ENCODE peak calls at places on chromosomes 5 and 9, in five cellular contexts. I, N, B, L and E are unnamed samples.

GRCh38 chr5:61346511-61346910 is 14.5 kb downstream of the ZSWIM6 start:
- DNase-seq in I (no peak), L (no peak), B (no peak), N (no peak), E (no peak)

GRCh38 chr5:78550891-78551290 is 97.7 kb downstream of the LHFPL2 start:
- DNase-seq in B (no peak), N (no peak), I (no peak), L (no peak), E (no peak)

GRCh38 chr9:136514022-136514714 is 31.3 kb upstream of the SEC16A start:
- DNase-seq in I (no peak), N (no peak), B (no peak), L (no peak), E (no peak)

GRCh38 chr5:1768283-1769000 is 31.2 kb downstream of the MRPL36 start:
- DNase-seq in N (no peak), L (no peak), I (no peak), B (no peak), E (no peak)

GRCh38 chr5:148403344-148403743 is 19.6 kb downstream of the FBXO38 start:
- DNase-seq in B (no peak), I (no peak), N (no peak), L (no peak), E (no peak)

GRCh38 chr5:68261174-68262021 is 45.8 kb downstream of the PIK3R1 start:
- DNase-seq in L (no peak), N (no peak), I (peak; percentile 69), B (no peak), E (no peak)

GRCh38 chr9:120289990-120290925 is 289.7 kb downstream of the CDK5RAP2 start:
- DNase-seq in I (no peak), L (no peak), N (no peak), B (no peak), E (no peak)

GRCh38 chr9:131697097-131697496 is 42.8 kb downstream of the RAPGEF1 start:
- DNase-seq in I (peak; percentile 52), B (no peak), L (peak; percentile 45), N (no peak), E (no peak)

GRCh38 chr9:5971740-5972139 is 43.7 kb downstream of the RANBP6 start:
- DNase-seq in I (no peak), L (no peak), N (no peak), B (no peak), E (peak; percentile 4)

GRCh38 chr5:116078199-116078598 is 6.6 kb upstream of the COMMD10 start:
- DNase-seq in I (no peak), B (no peak), N (no peak), L (no peak), E (no peak)

GRCh38 chr5:14882658-14883580 is 11.3 kb upstream of the ANKH start:
- DNase-seq in L (no peak), N (no peak), I (no peak), B (no peak), E (no peak)

GRCh38 chr5:3361811-3362605 is 233.6 kb upstream of the IRX1 start:
- DNase-seq in B (no peak), N (no peak), I (no peak), L (no peak), E (no peak)

GRCh38 chr9:14308751-14309140 is 5.2 kb downstream of the NFIB start:
- DNase-seq in I (no peak), B (no peak), N (no peak), L (no peak), E (no peak)

GRCh38 chr5:178465228-178465860 is 124.8 kb downstream of the COL23A1 start:
- DNase-seq in N (no peak), I (no peak), B (no peak), L (no peak), E (no peak)

GRCh38 chr5:24167791-24168190 is 477.0 kb downstream of the CDH10 start:
- DNase-seq in B (no peak), I (no peak), N (no peak), L (no peak), E (no peak)

GRCh38 chr5:103464801-103465484 is 97.6 kb downstream of the NUDT12 start:
- DNase-seq in N (no peak), B (no peak), L (no peak), I (no peak), E (no peak)
- TF ChIP-seq CTCF in N (no peak), B (peak; percentile 20), L (no peak), I (no peak), E (peak; percentile 33)

DNA sequence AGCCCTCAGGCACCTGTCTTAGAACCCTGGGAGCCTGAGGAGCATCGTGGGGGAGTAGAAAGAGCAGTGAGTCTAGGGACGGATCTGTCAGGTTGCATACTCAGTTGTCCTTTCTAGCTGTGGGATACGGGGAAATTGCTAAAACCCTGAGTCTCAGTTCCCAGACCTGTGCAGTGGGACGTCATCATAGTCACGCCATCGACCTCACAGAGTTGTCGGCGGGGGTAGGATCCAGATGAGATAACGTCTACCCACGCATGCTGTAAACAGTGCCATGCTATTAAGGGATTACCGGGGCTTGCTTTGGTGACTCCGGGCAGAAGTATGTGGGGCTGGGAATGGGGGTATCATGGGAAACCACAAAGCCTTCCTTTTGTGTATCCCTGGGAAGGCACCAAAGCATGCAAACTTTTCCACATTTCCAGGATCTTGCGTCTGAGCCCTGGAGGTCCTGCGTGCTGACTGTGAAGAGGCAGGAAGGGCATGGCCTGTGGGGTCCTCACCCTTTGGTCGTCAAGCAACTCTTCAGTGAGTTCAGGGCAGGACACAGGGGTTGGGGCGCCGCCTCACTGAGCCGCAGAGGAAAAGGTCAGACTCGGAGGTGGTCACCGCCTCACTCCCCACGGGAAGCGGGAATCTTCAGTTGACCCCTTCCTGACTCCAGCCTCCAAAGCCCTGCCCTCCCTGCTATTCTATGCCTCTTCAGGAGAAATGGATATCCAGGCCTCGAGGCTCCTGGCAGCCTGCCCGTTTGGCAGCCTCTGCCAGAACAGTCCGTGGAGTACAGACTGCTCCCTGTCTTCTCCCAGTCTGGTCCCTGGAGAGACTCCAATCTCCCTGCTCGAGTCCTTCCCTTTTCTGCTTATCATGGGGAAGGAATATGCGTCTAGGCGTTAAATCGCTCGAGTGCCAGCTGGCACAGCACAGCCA is 186.8 kb upstream of the KLF9 start:
- DNase-seq in I (peak; percentile 97), L (peak; percentile 91), N (peak; percentile 79), B (peak; percentile 97), E (peak; percentile 99)
- H3K4me3 ChIP-seq in I (peak overlapping the region; percentile 18), L (peak overlapping the region; percentile 20), N (no peak overlapping the region), B (peak overlapping the region; percentile 44), E (peak overlapping the region; percentile 14)

GRCh38 chr5:35194636-35195471 is 35.4 kb downstream of the PRLR start:
- DNase-seq in L (no peak), N (no peak), I (no peak), B (no peak), E (no peak)

GRCh38 chr5:35197351-35197750 is 32.9 kb downstream of the PRLR start:
- DNase-seq in N (no peak), L (no peak), I (no peak), B (no peak), E (no peak)

GRCh38 chr5:35198096-35198495 is 32.2 kb downstream of the PRLR start:
- DNase-seq in B (no peak), N (peak; percentile 86), I (no peak), L (no peak), E (no peak)

GRCh38 chr5:35198681-35199080 is 31.6 kb downstream of the PRLR start:
- DNase-seq in I (no peak), B (no peak), N (no peak), L (no peak), E (peak; percentile 68)

GRCh38 chr5:35195472-35195852 is 34.8 kb downstream of the PRLR start:
- DNase-seq in B (no peak), N (no peak), I (no peak), L (no peak), E (no peak)
- H3K27me3 ChIP-seq in B (peaks cover 26% of the 10 kb centered on the region), N (no peaks in the 10 kb centered on the region), I (no peaks in the 10 kb centered on the region), L (peaks cover 4% of the 10 kb centered on the region), E (peaks cover 9% of the 10 kb centered on the region)

DNA sequence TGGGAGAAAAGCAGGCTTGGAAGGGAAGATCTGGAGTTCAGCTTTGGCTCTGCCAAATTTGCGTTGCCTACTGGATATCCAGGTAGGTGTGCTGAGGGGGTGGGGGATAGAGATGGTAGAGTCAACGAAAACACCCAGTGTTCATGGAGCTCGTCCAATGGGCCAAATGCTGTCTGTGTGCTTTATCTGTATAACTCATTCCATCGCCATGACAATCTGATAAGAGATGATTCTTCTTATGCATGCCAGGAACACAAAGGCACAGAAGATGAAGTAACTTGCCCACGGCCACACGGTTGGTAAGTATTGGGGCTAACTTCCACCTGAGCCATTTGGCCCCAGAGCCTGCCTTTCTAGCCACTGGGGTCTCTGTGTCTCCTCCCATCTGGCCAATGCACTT is 53.2 kb downstream of the BOD1 start:
- DNase-seq in N (no peak), L (no peak), I (no peak), B (no peak), E (no peak)
- TF ChIP-seq CTCF in N (no peak), L (no peak), I (no peak), B (no peak), E (no peak)

GRCh38 chr9:126665696-126666035 is 51.9 kb downstream of the LMX1B start:
- DNase-seq in B (no peak), L (no peak), N (no peak), I (no peak), E (no peak)
- H3K4me3 ChIP-seq in B (no peak overlapping the region), L (no peak overlapping the region), N (no peak overlapping the region), I (no peak overlapping the region), E (no peak overlapping the region)

GRCh38 chr9:36005891-36006290 is 30.8 kb upstream of the RECK start:
- DNase-seq in N (no peak), B (no peak), L (no peak), I (no peak), E (no peak)
- H3K27me3 ChIP-seq in N (no peaks in the 10 kb centered on the region), B (no peaks in the 10 kb centered on the region), L (no peaks in the 10 kb centered on the region), I (no peaks in the 10 kb centered on the region), E (peaks cover 2% of the 10 kb centered on the region)

GRCh38 chr5:28810751-28811136 is 1772.4 kb upstream of the CDH9 start:
- DNase-seq in I (no peak), B (no peak), L (no peak), N (no peak), E (no peak)
- TF ChIP-seq CTCF in I (no peak), B (no peak), L (no peak), N (no peak), E (no peak)

GRCh38 chr5:133998807-133999206 is 6.0 kb downstream of the VDAC1 start:
- DNase-seq in N (no peak), B (no peak), L (no peak), I (no peak), E (no peak)

GRCh38 chr5:134000116-134000515 is 4.7 kb downstream of the VDAC1 start:
- DNase-seq in B (no peak), N (no peak), I (no peak), L (no peak), E (no peak)

GRCh38 chr5:134001938-134002731 is 2.6 kb downstream of the VDAC1 start:
- DNase-seq in B (no peak), N (no peak), L (no peak), I (no peak), E (no peak)

GRCh38 chr5:134003064-134003956 is 1.5 kb downstream of the VDAC1 start:
- DNase-seq in B (no peak), I (no peak), N (no peak), L (no peak), E (no peak)

GRCh38 chr5:134000696-134001453 is 3.9 kb downstream of the VDAC1 start:
- DNase-seq in I (no peak), N (no peak), B (no peak), L (no peak), E (no peak)
- H3K4me3 ChIP-seq in I (no peak overlapping the region), N (no peak overlapping the region), B (no peak overlapping the region), L (no peak overlapping the region), E (no peak overlapping the region)